ENCODE peak calls at places on chromosome 6, in ten cellular contexts. D is thoracic aorta; K is endothelial cell; T is ureter; J is mucosa of gallbladder; N is activated CD4-positive, alpha-beta T cell treated with anti-CD3 and anti-CD28 coated beads for 36 hours; E is NAMALWA; A is NCI-H2029; Z is C1 segment of cervical spinal cord; V is A172. P is an unnamed sample.
A peak's percentile ranks its signal among the peaks of the same experiment; 100 is the strongest.

GRCh38 chr6:152552616-152553209 is 84.4 kb downstream of the SYNE1 start:
- DNase-seq in V (peak; percentile 55), E (peak; percentile 73), Z (peak; percentile 69), N (peak; percentile 55), K (peak; percentile 72), J (peak; percentile 51), T (peak; percentile 67), A (no peak), D (peak; percentile 2), P (peak; percentile 73)

GRCh38 chr6:84062519-84063154 is 29.1 kb downstream of the MRAP2 start:
- DNase-seq in E (no peak), N (no peak), D (no peak), K (no peak), Z (no peak), A (no peak), T (no peak), V (no peak), J (no peak), P (no peak)

GRCh38 chr6:140228491-140228890 is 854.0 kb upstream of the CITED2 start:
- DNase-seq in T (no peak), D (no peak), Z (no peak), J (no peak), V (no peak), E (no peak), A (no peak), K (no peak), N (no peak), P (no peak)

GRCh38 chr6:19734519-19734918 is 102.7 kb upstream of the ID4 start:
- DNase-seq in V (no peak), K (no peak), E (no peak), A (no peak), J (no peak), Z (no peak), N (no peak), T (no peak), D (no peak), P (no peak)

GRCh38 chr6:7311920-7312615 is 931 bp downstream of the SSR1 start:
- DNase-seq in T (no peak), A (no peak), D (no peak), K (no peak), J (no peak), E (peak; percentile 63), V (no peak), N (no peak), Z (peak; percentile 44), P (peak; percentile 51)

GRCh38 chr6:145836170-145836569 is 21.6 kb upstream of the FBXO30 start:
- DNase-seq in V (peak; percentile 13), K (no peak), Z (no peak), A (no peak), J (no peak), T (no peak), E (no peak), D (no peak), N (peak; percentile 43), P (no peak)

GRCh38 chr6:115681978-115682775 is 378.5 kb downstream of the FRK start:
- DNase-seq in A (no peak), N (no peak), E (no peak), V (no peak), T (no peak), J (no peak), Z (no peak), D (no peak), K (no peak), P (no peak)

GRCh38 chr6:13767121-13767794 is 47.1 kb downstream of the MCUR1 start:
- DNase-seq in K (no peak), J (peak; percentile 45), V (peak; percentile 16), D (no peak), E (peak; percentile 31), Z (no peak), N (peak; percentile 47), A (no peak), T (peak; percentile 56), P (no peak)

GRCh38 chr6:169654590-169655391 is 47.0 kb downstream of the WDR27 start:
- DNase-seq in J (peak; percentile 76), Z (no peak), T (peak; percentile 77), D (peak; percentile 8), V (peak; percentile 21), N (peak; percentile 83), E (peak; percentile 63), A (no peak), K (no peak), P (no peak)

GRCh38 chr6:82646231-82646615 is 282.6 kb downstream of the TPBG start:
- DNase-seq in Z (no peak), J (no peak), V (no peak), T (no peak), D (no peak), A (no peak), N (no peak), K (no peak), E (no peak), P (no peak)

GRCh38 chr6:35776364-35777215 is at the start of gene CLPSL2:
- DNase-seq in T (no peak), A (no peak), K (no peak), D (no peak), V (no peak), Z (no peak), N (peak; percentile 18), J (no peak), E (no peak), P (no peak)

GRCh38 chr6:167495506-167496391 is 170.9 kb downstream of the TTLL2 start:
- DNase-seq in E (no peak), A (no peak), J (no peak), K (no peak), N (no peak), D (no peak), V (no peak), T (no peak), Z (peak; percentile 65), P (no peak)

GRCh38 chr6:135162678-135163439 is 18.2 kb upstream of the MYB start:
- DNase-seq in J (no peak), E (peak; percentile 72), A (no peak), K (peak; percentile 68), T (no peak), D (no peak), Z (no peak), N (peak; percentile 67), V (peak; percentile 25), P (peak; percentile 23)

GRCh38 chr6:21103626-21104224 is 489.8 kb upstream of the SOX4 start:
- DNase-seq in J (no peak), T (no peak), E (no peak), D (no peak), V (no peak), Z (no peak), N (no peak), K (no peak), A (peak; percentile 78), P (peak; percentile 72)

GRCh38 chr6:21438237-21438985 is 155.1 kb upstream of the SOX4 start:
- DNase-seq in J (no peak), K (no peak), T (no peak), D (no peak), E (peak; percentile 73), N (peak; percentile 73), A (no peak), Z (no peak), V (no peak), P (no peak)

GRCh38 chr6:113381232-113381631 is 475.9 kb upstream of the MARCKS start:
- DNase-seq in A (no peak), N (no peak), D (no peak), J (no peak), V (no peak), T (no peak), E (no peak), K (no peak), Z (no peak), P (no peak)

GRCh38 chr6:94636780-94637385 is 940.5 kb upstream of the MANEA start:
- DNase-seq in A (no peak), Z (no peak), J (no peak), V (peak; percentile 14), D (no peak), N (no peak), E (peak; percentile 21), T (no peak), K (peak; percentile 15), P (peak; percentile 32)

GRCh38 chr6:66825539-66825938 is 1118.5 kb upstream of the EYS start:
- DNase-seq in V (no peak), Z (no peak), K (no peak), T (no peak), D (no peak), E (no peak), N (no peak), A (no peak), J (no peak), P (no peak)

GRCh38 chr6:157491571-157492232 is 110.7 kb downstream of the ZDHHC14 start:
- DNase-seq in E (no peak), V (no peak), K (no peak), N (no peak), J (no peak), A (no peak), T (no peak), D (no peak), Z (no peak), P (no peak)

GRCh38 chr6:82251942-82252341 is 4.4 kb upstream of the IBTK start:
- DNase-seq in D (no peak), E (peak; percentile 64), A (no peak), V (peak; percentile 38), T (no peak), N (no peak), K (no peak), Z (no peak), J (no peak), P (peak; percentile 22)

GRCh38 chr6:4415549-4415948 is 280.2 kb upstream of the ECI2 start:
- DNase-seq in N (no peak), J (no peak), K (no peak), T (no peak), V (no peak), A (no peak), Z (no peak), E (no peak), D (no peak), P (no peak)

GRCh38 chr6:21208796-21209186 is 384.8 kb upstream of the SOX4 start:
- DNase-seq in K (no peak), J (no peak), D (no peak), N (no peak), E (no peak), Z (no peak), A (peak; percentile 17), V (no peak), T (no peak), P (no peak)

GRCh38 chr6:154923199-154923869 is 71.8 kb upstream of the TIAM2 start:
- DNase-seq in Z (no peak), D (no peak), E (no peak), A (no peak), V (no peak), K (no peak), N (no peak), T (no peak), J (no peak), P (no peak)

GRCh38 chr6:167932468-167933276 is 64.8 kb upstream of the KIF25 start:
- DNase-seq in K (no peak), V (no peak), D (no peak), N (no peak), J (peak; percentile 32), E (no peak), A (no peak), T (peak; percentile 54), Z (no peak), P (peak; percentile 88)

GRCh38 chr6:4262506-4262905 is 127.1 kb upstream of the ECI2 start:
- DNase-seq in V (no peak), J (no peak), T (no peak), Z (no peak), D (no peak), A (no peak), N (no peak), K (no peak), E (no peak), P (no peak)

GRCh38 chr6:112241820-112242443 is 12.4 kb downstream of the LAMA4 start:
- DNase-seq in D (no peak), A (no peak), J (no peak), N (no peak), Z (no peak), T (no peak), V (no peak), K (no peak), E (no peak), P (no peak)

GRCh38 chr6:361411-362132 is 30.0 kb upstream of the IRF4 start:
- DNase-seq in Z (no peak), E (no peak), K (no peak), J (no peak), T (no peak), V (no peak), N (no peak), A (no peak), D (no peak), P (no peak)

GRCh38 chr6:33456156-33456555 is 1.8 kb downstream of the ZBTB9 start:
- DNase-seq in J (no peak), Z (no peak), K (no peak), A (no peak), D (no peak), N (no peak), V (no peak), T (no peak), E (no peak), P (no peak)

P was measured in HepG2.